ENCODE peak calls at places on chromosomes 7 and 10, in four cellular contexts. K is retinal pigment epithelial cell, M is colonic mucosa, R is HFFc6. H is an unnamed sample.

GRCh38 chr10:85594239-85594638 is 772.4 kb downstream of the GRID1 start:
- DNase-seq in K (no peak), M (no peak), R (no peak), H (no peak)

GRCh38 chr7:34108150-34108549 is 202.8 kb downstream of the BMPER start:
- DNase-seq in K (no peak), M (no peak), R (no peak), H (no peak)

GRCh38 chr7:3917466-3917865 is 616.4 kb downstream of the SDK1 start:
- DNase-seq in K (no peak), M (no peak), R (no peak), H (no peak)

GRCh38 chr7:139271718-139272619 is 40.9 kb downstream of the UBN2 start:
- DNase-seq in K (no peak), M (no peak), R (no peak), H (no peak)

GRCh38 chr7:117202511-117202910 is 120.3 kb downstream of the WNT2 start:
- DNase-seq in K (no peak), M (no peak), R (peak), H (no peak)

GRCh38 chr7:46011059-46011458 is 90.0 kb upstream of the IGFBP3 start:
- DNase-seq in K (no peak), M (no peak), R (no peak), H (no peak)

GRCh38 chr7:30852744-30853288 is 58.8 kb upstream of the AQP1 start:
- DNase-seq in K (no peak), M (no peak), R (no peak), H (no peak)

GRCh38 chr10:76981251-76981650 is 656.4 kb downstream of the KCNMA1 start:
- DNase-seq in K (no peak), M (no peak), R (no peak), H (no peak)

GRCh38 chr7:51619880-51620279 is 303.3 kb upstream of the COBL start:
- DNase-seq in K (no peak), M (no peak), R (no peak), H (no peak)

GRCh38 chr7:46424934-46425333 is 503.9 kb upstream of the IGFBP3 start:
- DNase-seq in K (no peak), M (no peak), R (no peak), H (no peak)

GRCh38 chr7:123237-123636 is 69.1 kb upstream of the FAM20C start:
- DNase-seq in K (no peak), M (no peak), R (no peak), H (no peak)

GRCh38 chr10:63929826-63930467 is 408.7 kb downstream of the REEP3 start:
- DNase-seq in K (no peak), M (no peak), R (no peak), H (no peak)

GRCh38 chr10:61452229-61452651 is 941 bp downstream of the TMEM26 start:
- DNase-seq in K (no peak), M (no peak), R (no peak), H (no peak)

GRCh38 chr10:24334279-24334922 is 125.5 kb downstream of the KIAA1217 start:
- DNase-seq in K (no peak), M (no peak), R (no peak), H (no peak)

GRCh38 chr10:4503076-4503475 is 322.9 kb upstream of the AKR1E2 start:
- DNase-seq in K (no peak), M (no peak), R (no peak), H (no peak)

GRCh38 chr10:29689001-29689400 is 54.2 kb upstream of the SVIL start:
- DNase-seq in K (no peak), M (no peak), R (peak), H (no peak)

GRCh38 chr10:114259825-114260224 is 20.8 kb downstream of the VWA2 start:
- DNase-seq in K (no peak), M (no peak), R (peak), H (peak)

GRCh38 chr10:11757820-11758463 is 15.8 kb downstream of the ECHDC3 start:
- DNase-seq in K (peak), M (peak), R (peak), H (peak)

GRCh38 chr10:114632869-114633715 is 25.0 kb downstream of the ABLIM1 start:
- DNase-seq in K (peak), M (no peak), R (peak), H (no peak)

GRCh38 chr10:88042162-88043100 is 179.0 kb downstream of the PTEN start:
- DNase-seq in K (no peak), M (no peak), R (peak), H (peak)

GRCh38 chr7:116150588-116150987 is 59.8 kb upstream of the TES start:
- DNase-seq in K (no peak), M (no peak), R (no peak), H (no peak)

GRCh38 chr10:78433063-78433717 is 399.5 kb downstream of the RPS24 start:
- DNase-seq in K (no peak), M (no peak), R (no peak), H (no peak)

GRCh38 chr10:62380002-62380401 is 5.8 kb downstream of the ZNF365 start:
- DNase-seq in K (no peak), M (no peak), R (peak), H (no peak)

GRCh38 chr10:128959746-128960145 is 507.3 kb upstream of the MGMT start:
- DNase-seq in K (no peak), M (no peak), R (no peak), H (no peak)

GRCh38 chr10:97915761-97916160 is 66.1 kb downstream of the GOLGA7B start:
- DNase-seq in K (no peak), M (no peak), R (no peak), H (no peak)

GRCh38 chr7:128799451-128799850 is 7.7 kb downstream of the CCDC136 start:
- DNase-seq in K (no peak), M (no peak), R (no peak), H (no peak)

GRCh38 chr10:42995537-42995936 is 81.3 kb upstream of the RET start:
- DNase-seq in K (no peak), M (no peak), R (no peak), H (no peak)

GRCh38 chr10:103224133-103224532 is 21.6 kb upstream of the RPEL1 start:
- DNase-seq in K (no peak), M (no peak), R (no peak), H (no peak)

GRCh38 chr7:108618056-108618455 is 48.4 kb downstream of the DNAJB9 start:
- DNase-seq in K (no peak), M (no peak), R (no peak), H (no peak)

GRCh38 chr7:22662031-22662430 is 65.0 kb upstream of the IL6 start:
- DNase-seq in K (no peak), M (no peak), R (no peak), H (no peak)

GRCh38 chr7:125061776-125062397 is 132.3 kb upstream of the POT1 start:
- DNase-seq in K (peak), M (no peak), R (no peak), H (no peak)

GRCh38 chr7:71752171-71752935 is 620.4 kb downstream of the GALNT17 start:
- DNase-seq in K (no peak), M (peak), R (no peak), H (no peak)

GRCh38 chr10:22606164-22606614 is 108.2 kb downstream of the PIP4K2A start:
- DNase-seq in K (no peak), M (no peak), R (peak), H (no peak)

GRCh38 chr7:24572421-24573007 is 738 bp upstream of the PALS2 start:
- DNase-seq in K (no peak), M (peak), R (peak), H (no peak)

GRCh38 chr7:90209776-90210175 is 1.8 kb upstream of the STEAP2 start:
- DNase-seq in K (no peak), M (no peak), R (no peak), H (peak)

GRCh38 chr10:52967806-52968795 is 195.5 kb upstream of the MBL2 start:
- DNase-seq in K (peak), M (no peak), R (no peak), H (no peak)

GRCh38 chr10:21527634-21528451 is 2.4 kb upstream of the SKIDA1 start:
- DNase-seq in K (no peak), M (no peak), R (no peak), H (no peak)

GRCh38 chr7:16668978-16669377 is 23.0 kb downstream of the BZW2 start:
- DNase-seq in K (no peak), M (no peak), R (peak), H (no peak)

GRCh38 chr7:16670021-16670420 is 24.0 kb downstream of the BZW2 start:
- DNase-seq in K (no peak), M (no peak), R (peak), H (no peak)

GRCh38 chr7:16667355-16667754 is 21.4 kb downstream of the BZW2 start:
- DNase-seq in K (no peak), M (no peak), R (no peak), H (no peak)

GRCh38 chr7:16669581-16669980 is 23.6 kb downstream of the BZW2 start:
- DNase-seq in K (peak), M (no peak), R (peak), H (no peak)

GRCh38 chr7:16668049-16668858 is 22.3 kb downstream of the BZW2 start:
- DNase-seq in K (peak), M (no peak), R (peak), H (peak)
- TF ChIP-seq CTCF in K (peak), M (no peak), R (peak), H (peak)

GRCh38 chr7:70435634-70436033 is 696.3 kb upstream of the GALNT17 start:
- DNase-seq in K (no peak), M (no peak), R (no peak), H (no peak)
- TF ChIP-seq CTCF in K (no peak), M (no peak), R (no peak), H (no peak)

GRCh38 chr10:13219685-13220670 is 14.2 kb downstream of the UCMA start:
- DNase-seq in K (no peak), M (peak), R (peak), H (no peak)
- TF ChIP-seq CTCF in K (peak), M (no peak), R (peak), H (no peak)

DNA sequence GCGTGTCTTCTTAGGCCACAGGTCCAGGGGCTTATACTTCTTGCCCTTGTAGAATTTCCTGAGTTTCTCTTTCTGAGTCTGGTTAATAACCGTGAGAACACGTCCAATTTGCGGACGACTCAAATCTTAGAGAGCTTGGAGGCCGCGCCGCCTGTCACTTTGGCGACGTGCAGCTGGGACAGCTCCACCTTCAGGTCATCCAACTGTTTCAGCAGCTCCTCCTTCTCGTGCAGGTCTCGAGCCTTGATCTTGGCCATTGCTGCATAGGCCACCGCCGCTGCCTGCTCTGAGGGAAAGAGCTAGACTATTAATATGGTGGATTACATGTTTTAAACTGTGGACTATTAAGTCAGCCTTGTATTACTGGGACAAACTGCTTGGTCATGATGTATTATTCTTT is 26.9 kb downstream of the EVX1 start:
- DNase-seq in K (no peak), M (no peak), R (no peak), H (no peak)
- TF ChIP-seq CTCF in K (no peak), M (no peak), R (peak), H (no peak)

DNA sequence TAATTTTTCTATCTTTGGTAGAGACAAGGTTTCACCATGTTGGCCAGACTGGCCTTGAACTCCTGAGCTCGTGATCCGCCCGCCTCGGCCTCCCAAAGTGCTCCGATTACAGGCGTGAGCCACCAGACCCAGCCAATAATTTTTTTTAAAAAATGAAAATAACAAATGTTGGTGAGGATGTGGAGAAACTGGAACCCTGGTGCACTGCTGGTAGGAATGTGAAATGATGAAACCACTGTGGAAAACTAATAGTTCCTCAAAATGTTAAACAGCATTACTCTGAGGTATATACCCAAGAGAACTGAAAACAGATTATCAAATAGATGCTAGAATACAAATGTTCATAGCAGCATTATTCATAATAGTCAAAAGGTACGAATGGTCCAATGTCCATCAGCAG is 23.0 kb upstream of the YWHAG start:
- DNase-seq in K (no peak), M (no peak), R (no peak), H (no peak)
- TF ChIP-seq CTCF in K (peak), M (no peak), R (peak), H (no peak)

H was measured in AG09319.